ENCODE peak calls at places on chromosomes 13 and 19, in seven cellular contexts. M is pancreas, J is mammary epithelial cell, Z is AG09319, H is left ventricle myocardium inferior, L is mesothelial cell of epicardium, D is GM10248. F is an unnamed sample.

GRCh38 chr13:37686501-37686900 is 87.9 kb upstream of the POSTN start:
- DNase-seq in M (no peak), J (no peak), Z (no peak), H (no peak), L (no peak), D (no peak), F (no peak)

GRCh38 chr13:26051231-26052135 is at the start of gene SHISA2:
- DNase-seq in M (peak; percentile 70), J (peak; percentile 66), Z (no peak), H (peak; percentile 27), L (peak; percentile 70), D (peak; percentile 47), F (peak; percentile 53)

GRCh38 chr19:19866599-19867248 is 1.0 kb downstream of the ZNF253 start:
- DNase-seq in M (no peak), J (peak; percentile 3), Z (no peak), H (no peak), L (no peak), D (peak; percentile 58), F (no peak)

GRCh38 chr19:803686-804418 is 6.6 kb downstream of the PTBP1 start:
- DNase-seq in M (no peak), J (no peak), Z (no peak), H (no peak), L (no peak), D (no peak), F (no peak)

GRCh38 chr13:110280231-110280813 is 26.6 kb downstream of the COL4A1 start:
- DNase-seq in M (no peak), J (no peak), Z (no peak), H (no peak), L (no peak), D (no peak), F (no peak)

GRCh38 chr19:30082168-30082567 is 140.1 kb downstream of the URI1 start:
- DNase-seq in M (no peak), J (no peak), Z (no peak), H (no peak), L (no peak), D (no peak), F (no peak)

GRCh38 chr13:78256479-78256878 is 337.8 kb upstream of the EDNRB start:
- DNase-seq in M (no peak), J (no peak), Z (no peak), H (no peak), L (no peak), D (no peak), F (no peak)

GRCh38 chr19:2035590-2035991 is 15.5 kb downstream of the MKNK2 start:
- DNase-seq in M (peak; percentile 79), J (no peak), Z (no peak), H (no peak), L (no peak), D (no peak), F (no peak)

GRCh38 chr13:101712026-101712348 is 259.5 kb downstream of the ITGBL1 start:
- DNase-seq in M (no peak), J (no peak), Z (no peak), H (no peak), L (no peak), D (no peak), F (no peak)

GRCh38 chr13:83332751-83333150 is 549.5 kb downstream of the SLITRK1 start:
- DNase-seq in M (no peak), J (peak; percentile 62), Z (no peak), H (no peak), L (no peak), D (no peak), F (no peak)

GRCh38 chr13:29845440-29846056 is 4.9 kb downstream of the UBL3 start:
- DNase-seq in M (no peak), J (no peak), Z (no peak), H (no peak), L (no peak), D (no peak), F (peak; percentile 33)

GRCh38 chr13:110683203-110683883 is 22.6 kb downstream of the CARS2 start:
- DNase-seq in M (no peak), J (peak; percentile 20), Z (no peak), H (no peak), L (no peak), D (no peak), F (peak; percentile 51)

GRCh38 chr19:35519291-35519690 is 5.8 kb upstream of the DMKN start:
- DNase-seq in M (no peak), J (peak; percentile 92), Z (no peak), H (no peak), L (no peak), D (no peak), F (peak; percentile 61)

GRCh38 chr13:77028202-77028601 is 1.2 kb upstream of the FBXL3 start:
- DNase-seq in M (no peak), J (peak; percentile 9), Z (no peak), H (no peak), L (no peak), D (no peak), F (no peak)

GRCh38 chr19:1826557-1827521 is 14.8 kb upstream of the ATP8B3 start:
- DNase-seq in M (peak; percentile 72), J (no peak), Z (no peak), H (no peak), L (no peak), D (no peak), F (no peak)

GRCh38 chr13:40236566-40237168 is 429.8 kb downstream of the FOXO1 start:
- DNase-seq in M (no peak), J (no peak), Z (no peak), H (peak; percentile 45), L (no peak), D (no peak), F (peak; percentile 88)

GRCh38 chr13:90352763-90353162 is 994.7 kb upstream of the MIR17HG start:
- DNase-seq in M (no peak), J (no peak), Z (no peak), H (no peak), L (no peak), D (no peak), F (no peak)

GRCh38 chr19:18541258-18541991 is 1.9 kb downstream of the FKBP8 start:
- DNase-seq in M (no peak), J (no peak), Z (no peak), H (no peak), L (no peak), D (no peak), F (no peak)

GRCh38 chr13:70162141-70162540 is 53.9 kb upstream of the KLHL1 start:
- DNase-seq in M (no peak), J (no peak), Z (no peak), H (no peak), L (no peak), D (no peak), F (no peak)

GRCh38 chr13:19984430-19985218 is 26.1 kb downstream of the ZMYM2 start:
- DNase-seq in M (no peak), J (peak; percentile 7), Z (peak; percentile 19), H (no peak), L (no peak), D (peak; percentile 65), F (peak; percentile 38)

GRCh38 chr13:51832471-51833152 is 12.4 kb downstream of the TMEM272 start:
- DNase-seq in M (no peak), J (no peak), Z (no peak), H (no peak), L (no peak), D (peak; percentile 56), F (peak; percentile 55)

GRCh38 chr13:77737583-77738200 is 40.2 kb downstream of the SLAIN1 start:
- DNase-seq in M (no peak), J (no peak), Z (no peak), H (no peak), L (no peak), D (no peak), F (no peak)

GRCh38 chr19:43464089-43464775 is 1.2 kb downstream of the LYPD3 start:
- DNase-seq in M (peak; percentile 84), J (no peak), Z (no peak), H (peak; percentile 78), L (peak; percentile 73), D (peak; percentile 83), F (no peak)

GRCh38 chr13:112813552-112813951 is 123.7 kb downstream of the ATP11A start:
- DNase-seq in M (no peak), J (no peak), Z (no peak), H (no peak), L (no peak), D (no peak), F (no peak)

GRCh38 chr13:74868044-74868443 is 613.9 kb downstream of the TBC1D4 start:
- DNase-seq in M (no peak), J (peak; percentile 56), Z (no peak), H (no peak), L (no peak), D (no peak), F (peak; percentile 20)

GRCh38 chr19:18401580-18402112 is 4.2 kb upstream of the LRRC25 start:
- DNase-seq in M (no peak), J (peak; percentile 60), Z (no peak), H (peak; percentile 63), L (no peak), D (peak; percentile 69), F (peak; percentile 75)

GRCh38 chr13:20145521-20145920 is 15.3 kb downstream of the GJA3 start:
- DNase-seq in M (no peak), J (no peak), Z (no peak), H (no peak), L (no peak), D (no peak), F (no peak)

GRCh38 chr19:57802269-57802668 is 12.4 kb downstream of the ZNF552 start:
- DNase-seq in M (no peak), J (no peak), Z (no peak), H (no peak), L (no peak), D (peak; percentile 57), F (no peak)
- TF ChIP-seq CTCF in M (no peak), J (no peak), Z (no peak), H (no peak), L (no peak), D (peak; percentile 38), F (no peak)

DNA sequence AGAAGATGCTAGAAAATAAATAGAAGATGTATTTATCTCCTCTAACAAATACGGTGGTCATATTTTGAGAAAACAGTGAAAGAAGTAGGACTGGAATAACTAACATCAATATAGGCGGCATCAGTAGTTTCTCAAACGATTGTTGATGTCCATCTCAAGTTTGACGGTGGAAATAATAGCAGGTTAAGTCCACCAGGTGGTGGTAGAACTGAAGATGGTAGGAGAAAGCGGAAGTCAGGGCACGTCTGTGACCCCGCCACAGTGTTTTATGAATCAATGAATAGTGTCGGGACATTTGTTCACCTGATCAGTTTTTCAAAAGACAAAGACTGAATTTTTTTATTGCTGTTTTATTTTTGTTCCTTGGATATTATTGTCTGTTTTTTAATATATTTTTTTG is 706.4 kb upstream of the SLC10A2 start:
- DNase-seq in M (no peak), J (no peak), Z (no peak), H (no peak), L (no peak), D (no peak), F (no peak)
- TF ChIP-seq CTCF in M (no peak), J (no peak), Z (no peak), H (no peak), L (peak; percentile 14), D (no peak), F (no peak)

DNA sequence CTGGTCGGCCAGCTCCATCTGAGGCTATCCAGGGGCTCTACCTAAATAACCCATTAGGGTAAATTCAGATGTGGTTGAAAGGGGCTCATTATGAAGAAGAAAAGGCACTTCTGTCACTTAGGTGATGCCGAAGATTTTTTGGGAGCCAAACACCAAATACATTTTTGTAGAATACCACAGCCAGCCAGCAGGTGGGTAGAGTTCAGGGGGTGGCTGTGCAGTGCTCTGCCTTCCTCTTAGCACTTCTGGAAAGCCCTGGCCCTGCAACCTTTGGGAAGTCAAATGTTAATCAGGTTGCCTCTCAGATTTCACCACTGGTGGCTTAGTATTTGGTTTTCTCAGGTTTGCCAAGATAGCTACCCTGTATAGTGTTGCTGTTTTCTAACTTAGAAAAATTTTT is 18.5 kb upstream of the GPR18 start:
- DNase-seq in M (no peak), J (no peak), Z (no peak), H (no peak), L (no peak), D (no peak), F (no peak)
- TF ChIP-seq CTCF in M (no peak), J (no peak), Z (no peak), H (no peak), L (no peak), D (no peak), F (no peak)

GRCh38 chr19:54448774-54449700 is at the start of gene LENG8:
- DNase-seq in M (peak; percentile 100), J (peak; percentile 97), Z (peak; percentile 97), H (peak; percentile 98), L (peak; percentile 95), D (peak; percentile 97), F (peak; percentile 97)
- TF ChIP-seq CTCF in M (no peak), J (no peak), Z (no peak), H (no peak), L (no peak), D (no peak), F (no peak)